ENCODE peak calls at places on chromosomes 2 and 18, in seven cellular contexts. One of them, this sample, is unnamed.

GRCh38 chr2:165582409-165582808 is 112.9 kb downstream of the CSRNP3 start:
- DNase-seq in GM23248: peak; percentile 58
- DNase-seq in endodermal cell: no peak
- DNase-seq in lower lobe of right lung: no peak
- DNase-seq in HCT116: no peak
- DNase-seq in MM.1S: no peak
- DNase-seq in A549: no peak
- DNase-seq in this sample: no peak

GRCh38 chr18:46842583-46842982 is 74.7 kb downstream of the PIAS2 start:
- DNase-seq in GM23248: no peak
- DNase-seq in endodermal cell: no peak
- DNase-seq in lower lobe of right lung: no peak
- DNase-seq in HCT116: no peak
- DNase-seq in MM.1S: no peak
- DNase-seq in A549: no peak
- DNase-seq in this sample: no peak

GRCh38 chr2:241083091-241083415 is 19.0 kb downstream of the MTERF4 start:
- DNase-seq in GM23248: no peak
- DNase-seq in endodermal cell: peak; percentile 37
- DNase-seq in lower lobe of right lung: no peak
- DNase-seq in HCT116: no peak
- DNase-seq in MM.1S: no peak
- DNase-seq in A549: no peak
- DNase-seq in this sample: no peak

GRCh38 chr18:41391616-41392610 is 563.1 kb upstream of the PIK3C3 start:
- DNase-seq in GM23248: peak; percentile 80
- DNase-seq in endodermal cell: peak; percentile 89
- DNase-seq in lower lobe of right lung: peak; percentile 45
- DNase-seq in HCT116: no peak
- DNase-seq in MM.1S: peak; percentile 22
- DNase-seq in A549: peak; percentile 1
- DNase-seq in this sample: peak; percentile 13

GRCh38 chr18:62399781-62400308 is 74.7 kb downstream of the TNFRSF11A start:
- DNase-seq in GM23248: peak; percentile 12
- DNase-seq in endodermal cell: peak; percentile 81
- DNase-seq in lower lobe of right lung: no peak
- DNase-seq in HCT116: no peak
- DNase-seq in MM.1S: no peak
- DNase-seq in A549: peak; percentile 53
- DNase-seq in this sample: no peak

GRCh38 chr2:238449909-238450417 is 23.2 kb downstream of the ASB1 start:
- DNase-seq in GM23248: peak; percentile 74
- DNase-seq in endodermal cell: no peak
- DNase-seq in lower lobe of right lung: peak; percentile 72
- DNase-seq in HCT116: no peak
- DNase-seq in MM.1S: no peak
- DNase-seq in A549: no peak
- DNase-seq in this sample: no peak

GRCh38 chr2:37905033-37905432 is 20.1 kb upstream of the RMDN2 start:
- DNase-seq in GM23248: no peak
- DNase-seq in endodermal cell: no peak
- DNase-seq in lower lobe of right lung: no peak
- DNase-seq in HCT116: no peak
- DNase-seq in MM.1S: no peak
- DNase-seq in A549: no peak
- DNase-seq in this sample: no peak

GRCh38 chr18:8750954-8751415 is 45.6 kb downstream of the MTCL1 start:
- DNase-seq in GM23248: peak; percentile 92
- DNase-seq in endodermal cell: no peak
- DNase-seq in lower lobe of right lung: no peak
- DNase-seq in HCT116: no peak
- DNase-seq in MM.1S: no peak
- DNase-seq in A549: no peak
- DNase-seq in this sample: no peak

GRCh38 chr2:166197446-166197845 is 69.6 kb upstream of the SCN1A start:
- DNase-seq in GM23248: peak; percentile 8
- DNase-seq in endodermal cell: no peak
- DNase-seq in lower lobe of right lung: no peak
- DNase-seq in HCT116: no peak
- DNase-seq in MM.1S: no peak
- DNase-seq in A549: no peak
- DNase-seq in this sample: no peak

GRCh38 chr2:96554293-96555145 is 18.0 kb downstream of the ARID5A start:
- DNase-seq in GM23248: peak; percentile 76
- DNase-seq in endodermal cell: peak; percentile 89
- DNase-seq in lower lobe of right lung: peak; percentile 85
- DNase-seq in HCT116: peak; percentile 26
- DNase-seq in MM.1S: peak; percentile 57
- DNase-seq in A549: peak; percentile 37
- DNase-seq in this sample: peak; percentile 77

GRCh38 chr2:20488136-20488705 is 41.3 kb downstream of the RHOB start:
- DNase-seq in GM23248: no peak
- DNase-seq in endodermal cell: no peak
- DNase-seq in lower lobe of right lung: no peak
- DNase-seq in HCT116: no peak
- DNase-seq in MM.1S: no peak
- DNase-seq in A549: no peak
- DNase-seq in this sample: no peak

GRCh38 chr18:61333746-61334490 is 688 bp downstream of the CDH20 start:
- DNase-seq in GM23248: peak; percentile 44
- DNase-seq in endodermal cell: peak; percentile 83
- DNase-seq in lower lobe of right lung: no peak
- DNase-seq in HCT116: no peak
- DNase-seq in MM.1S: no peak
- DNase-seq in A549: no peak
- DNase-seq in this sample: peak; percentile 6

GRCh38 chr2:16537347-16537746 is 128.3 kb downstream of the CYRIA start:
- DNase-seq in GM23248: peak; percentile 9
- DNase-seq in endodermal cell: no peak
- DNase-seq in lower lobe of right lung: no peak
- DNase-seq in HCT116: no peak
- DNase-seq in MM.1S: no peak
- DNase-seq in A549: no peak
- DNase-seq in this sample: no peak

GRCh38 chr18:31821452-31822171 is 60.9 kb upstream of the SLC25A52 start:
- DNase-seq in GM23248: no peak
- DNase-seq in endodermal cell: no peak
- DNase-seq in lower lobe of right lung: no peak
- DNase-seq in HCT116: no peak
- DNase-seq in MM.1S: no peak
- DNase-seq in A549: no peak
- DNase-seq in this sample: no peak

GRCh38 chr2:45009928-45010705 is 865 bp upstream of the SIX2 start:
- DNase-seq in GM23248: peak; percentile 83
- DNase-seq in endodermal cell: peak; percentile 89
- DNase-seq in lower lobe of right lung: no peak
- DNase-seq in HCT116: no peak
- DNase-seq in MM.1S: no peak
- DNase-seq in A549: peak; percentile 69
- DNase-seq in this sample: no peak

GRCh38 chr18:48949606-48950535 is 894 bp downstream of the SMAD7 start:
- DNase-seq in GM23248: peak; percentile 74
- DNase-seq in endodermal cell: peak; percentile 84
- DNase-seq in lower lobe of right lung: peak; percentile 72
- DNase-seq in HCT116: no peak
- DNase-seq in MM.1S: peak; percentile 58
- DNase-seq in A549: no peak
- DNase-seq in this sample: peak; percentile 77

GRCh38 chr2:112706170-112706664 is 14.6 kb upstream of the NT5DC4 start:
- DNase-seq in GM23248: peak; percentile 28
- DNase-seq in endodermal cell: no peak
- DNase-seq in lower lobe of right lung: no peak
- DNase-seq in HCT116: no peak
- DNase-seq in MM.1S: no peak
- DNase-seq in A549: no peak
- DNase-seq in this sample: peak; percentile 71

GRCh38 chr2:8413589-8414135 is 268.2 kb upstream of the ID2 start:
- DNase-seq in GM23248: no peak
- DNase-seq in endodermal cell: no peak
- DNase-seq in lower lobe of right lung: no peak
- DNase-seq in HCT116: no peak
- DNase-seq in MM.1S: no peak
- DNase-seq in A549: no peak
- DNase-seq in this sample: no peak

DNA sequence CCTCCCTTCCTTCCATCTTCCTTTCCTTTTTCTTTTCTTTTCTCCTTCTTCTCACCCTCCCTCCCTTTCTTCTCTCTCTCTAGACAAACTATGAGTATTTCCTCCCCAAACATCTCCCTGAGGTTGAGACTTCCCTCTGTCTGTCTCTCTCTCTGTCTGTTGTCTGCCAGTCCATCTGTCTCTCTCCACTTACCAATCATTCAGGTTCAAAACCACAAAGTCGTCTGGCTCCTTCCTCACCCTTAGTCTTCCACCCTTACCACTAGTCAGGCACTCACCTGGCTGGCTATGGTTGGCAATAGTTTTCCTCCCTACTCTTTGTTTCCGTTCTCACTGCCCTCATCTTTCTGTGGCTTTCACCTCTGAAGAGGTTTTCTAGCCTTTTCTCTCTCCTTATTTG is 12.9 kb downstream of the CCL20 start:
- DNase-seq in GM23248: no peak
- DNase-seq in endodermal cell: no peak
- DNase-seq in lower lobe of right lung: no peak
- DNase-seq in HCT116: no peak
- DNase-seq in MM.1S: no peak
- DNase-seq in A549: no peak
- DNase-seq in this sample: no peak
- H3K4me3 ChIP-seq in GM23248: no peak overlapping the region
- H3K4me3 ChIP-seq in endodermal cell: no peak overlapping the region
- H3K4me3 ChIP-seq in lower lobe of right lung: no peak overlapping the region
- H3K4me3 ChIP-seq in HCT116: no peak overlapping the region
- H3K4me3 ChIP-seq in MM.1S: no peak overlapping the region
- H3K4me3 ChIP-seq in A549: no peak overlapping the region
- H3K4me3 ChIP-seq in this sample: no peak overlapping the region

DNA sequence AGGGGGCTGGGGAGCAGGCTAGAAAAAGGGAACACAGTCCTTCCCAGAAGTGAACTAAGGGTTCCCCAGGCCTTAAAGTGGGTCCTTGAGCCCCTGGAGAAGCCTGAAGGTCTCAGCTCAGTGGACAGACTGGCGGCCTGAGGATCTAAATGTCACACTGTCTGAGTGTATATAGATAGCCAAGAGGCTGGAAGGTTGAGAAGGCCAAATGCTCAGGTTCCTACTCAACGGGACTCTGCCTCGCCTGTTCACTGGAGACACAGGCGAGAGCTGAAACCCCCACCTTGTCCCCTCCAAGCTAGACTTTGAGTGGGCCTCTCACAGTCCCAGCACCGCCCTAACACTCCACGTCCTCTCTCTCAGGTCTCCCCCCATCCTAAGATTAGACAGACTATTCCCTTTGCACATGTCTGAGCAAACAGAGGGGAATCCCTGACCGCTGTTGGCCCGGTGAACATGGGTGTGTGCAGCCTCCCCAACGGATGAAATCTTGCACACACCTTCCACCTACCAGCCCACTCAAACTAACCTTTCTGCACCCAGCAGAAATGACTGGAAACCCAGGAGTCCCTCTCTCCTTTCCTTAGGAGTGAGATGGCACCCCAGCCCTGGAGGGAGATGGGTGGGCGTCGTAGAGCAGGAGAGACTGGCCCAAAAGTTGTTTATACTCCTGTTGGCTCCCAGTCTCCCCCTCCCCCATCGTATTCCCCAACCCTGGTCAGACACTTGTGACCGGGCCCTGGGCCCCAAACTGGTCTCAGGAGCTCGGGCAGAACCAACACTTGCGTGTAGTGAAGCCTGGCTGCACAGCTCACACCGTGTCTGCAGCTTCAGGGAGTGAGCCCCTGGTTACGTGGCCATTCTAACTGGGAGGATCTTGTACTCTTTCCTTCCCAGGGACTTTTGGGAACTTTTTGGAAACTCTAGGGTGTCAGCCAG is 1.9 kb downstream of the PKDCC start:
- DNase-seq in GM23248: peak; percentile 51
- DNase-seq in endodermal cell: no peak
- DNase-seq in lower lobe of right lung: no peak
- DNase-seq in HCT116: no peak
- DNase-seq in MM.1S: no peak
- DNase-seq in A549: no peak
- DNase-seq in this sample: no peak
- H3K4me3 ChIP-seq in GM23248: peak overlapping the region; percentile 70
- H3K4me3 ChIP-seq in endodermal cell: peak overlapping the region; percentile 90
- H3K4me3 ChIP-seq in lower lobe of right lung: peak overlapping the region; percentile 65
- H3K4me3 ChIP-seq in HCT116: no peak overlapping the region
- H3K4me3 ChIP-seq in MM.1S: no peak overlapping the region
- H3K4me3 ChIP-seq in A549: peak overlapping the region; percentile 63
- H3K4me3 ChIP-seq in this sample: no peak overlapping the region

GRCh38 chr2:235493775-235494715 is at the start of gene AGAP1:
- DNase-seq in GM23248: peak; percentile 92
- DNase-seq in endodermal cell: peak; percentile 95
- DNase-seq in lower lobe of right lung: peak; percentile 88
- DNase-seq in HCT116: peak; percentile 46
- DNase-seq in MM.1S: peak; percentile 64
- DNase-seq in A549: peak; percentile 70
- DNase-seq in this sample: peak; percentile 45

GRCh38 chr2:235495373-235496238 is 1.8 kb downstream of the AGAP1 start:
- DNase-seq in GM23248: peak; percentile 34
- DNase-seq in endodermal cell: peak; percentile 50
- DNase-seq in lower lobe of right lung: no peak
- DNase-seq in HCT116: no peak
- DNase-seq in MM.1S: peak; percentile 20
- DNase-seq in A549: no peak
- DNase-seq in this sample: no peak

GRCh38 chr2:235497096-235497495 is 3.3 kb downstream of the AGAP1 start:
- DNase-seq in GM23248: no peak
- DNase-seq in endodermal cell: peak; percentile 37
- DNase-seq in lower lobe of right lung: no peak
- DNase-seq in HCT116: no peak
- DNase-seq in MM.1S: peak; percentile 29
- DNase-seq in A549: no peak
- DNase-seq in this sample: no peak

GRCh38 chr2:235494716-235495372 is 1.0 kb downstream of the AGAP1 start:
- DNase-seq in GM23248: peak; percentile 79
- DNase-seq in endodermal cell: peak; percentile 83
- DNase-seq in lower lobe of right lung: peak; percentile 64
- DNase-seq in HCT116: no peak
- DNase-seq in MM.1S: no peak
- DNase-seq in A549: no peak
- DNase-seq in this sample: peak; percentile 37

DNA sequence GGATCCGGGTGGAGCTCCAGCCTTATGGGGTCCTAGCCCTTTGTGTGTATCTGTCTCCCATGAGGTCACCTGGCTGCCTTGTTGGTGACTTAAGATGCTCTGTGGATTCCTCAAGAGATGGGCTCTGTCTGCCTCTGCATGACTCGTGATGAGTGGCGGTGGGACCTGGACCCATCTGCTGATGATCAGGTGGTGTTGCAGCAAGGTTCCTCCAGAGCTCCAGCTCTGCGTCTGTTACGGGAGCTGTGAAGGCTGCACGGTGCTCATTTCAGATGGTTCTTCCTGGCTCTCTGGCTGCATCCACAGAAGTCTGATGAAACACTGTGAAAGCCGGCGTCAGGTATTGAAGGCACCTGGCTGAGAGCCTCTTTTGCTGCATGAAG is 2.4 kb downstream of the AGAP1 start:
- DNase-seq in GM23248: peak; percentile 71
- DNase-seq in endodermal cell: peak; percentile 52
- DNase-seq in lower lobe of right lung: no peak
- DNase-seq in HCT116: no peak
- DNase-seq in MM.1S: peak; percentile 42
- DNase-seq in A549: no peak
- DNase-seq in this sample: no peak
- H3K4me3 ChIP-seq in GM23248: peak overlapping the region; percentile 80
- H3K4me3 ChIP-seq in endodermal cell: peak overlapping the region; percentile 81
- H3K4me3 ChIP-seq in lower lobe of right lung: peak overlapping the region; percentile 70
- H3K4me3 ChIP-seq in HCT116: peak overlapping the region; percentile 83
- H3K4me3 ChIP-seq in MM.1S: peak overlapping the region; percentile 72
- H3K4me3 ChIP-seq in A549: no peak overlapping the region
- H3K4me3 ChIP-seq in this sample: no peak overlapping the region

GRCh38 chr18:72866901-72867701 is 686 bp downstream of the NETO1 start:
- DNase-seq in GM23248: no peak
- DNase-seq in endodermal cell: peak; percentile 75
- DNase-seq in lower lobe of right lung: no peak
- DNase-seq in HCT116: no peak
- DNase-seq in MM.1S: no peak
- DNase-seq in A549: no peak
- DNase-seq in this sample: no peak
- H3K4me3 ChIP-seq in GM23248: no peak overlapping the region
- H3K4me3 ChIP-seq in endodermal cell: peak overlapping the region; percentile 67
- H3K4me3 ChIP-seq in lower lobe of right lung: no peak overlapping the region
- H3K4me3 ChIP-seq in HCT116: no peak overlapping the region
- H3K4me3 ChIP-seq in MM.1S: no peak overlapping the region
- H3K4me3 ChIP-seq in A549: peak overlapping the region; percentile 34
- H3K4me3 ChIP-seq in this sample: no peak overlapping the region

This sample was measured in GM06990.